ENCODE peak calls at places on chromosomes 1 and 21, in four cellular contexts. One of them, this sample, is unnamed.

GRCh38 chr1:207810173-207810572 is 58.3 kb downstream of the CD46 start:
- DNase-seq in GM12878: no peak
- DNase-seq in K562: no peak
- DNase-seq in GM12891: no peak
- DNase-seq in this sample: no peak

GRCh38 chr1:38029081-38029681 is 16.6 kb downstream of the UTP11 start:
- DNase-seq in GM12878: no peak
- DNase-seq in K562: peak
- DNase-seq in GM12891: no peak
- DNase-seq in this sample: no peak

GRCh38 chr1:209653915-209654351 is 1.7 kb upstream of the LAMB3 start:
- DNase-seq in GM12878: no peak
- DNase-seq in K562: no peak
- DNase-seq in GM12891: no peak
- DNase-seq in this sample: no peak

GRCh38 chr1:151988405-151988851 is 5.2 kb downstream of the S100A10 start:
- DNase-seq in GM12878: no peak
- DNase-seq in K562: peak
- DNase-seq in GM12891: no peak
- DNase-seq in this sample: no peak

GRCh38 chr1:9242338-9242969 is 7.9 kb downstream of the H6PD start:
- DNase-seq in GM12878: no peak
- DNase-seq in K562: no peak
- DNase-seq in GM12891: no peak
- DNase-seq in this sample: no peak

GRCh38 chr1:19672237-19672636 is 7.6 kb downstream of the HTR6 start:
- DNase-seq in GM12878: no peak
- DNase-seq in K562: no peak
- DNase-seq in GM12891: no peak
- DNase-seq in this sample: no peak

GRCh38 chr21:32173106-32173755 is 105.6 kb downstream of the MIS18A start:
- DNase-seq in GM12878: no peak
- DNase-seq in K562: no peak
- DNase-seq in GM12891: no peak
- DNase-seq in this sample: no peak

GRCh38 chr1:201020647-201021332 is 2.7 kb downstream of the KIF21B start:
- DNase-seq in GM12878: no peak
- DNase-seq in K562: peak
- DNase-seq in GM12891: no peak
- DNase-seq in this sample: no peak

GRCh38 chr1:23814016-23814415 is 11.2 kb downstream of the HMGCL start:
- DNase-seq in GM12878: no peak
- DNase-seq in K562: no peak
- DNase-seq in GM12891: no peak
- DNase-seq in this sample: no peak

GRCh38 chr1:2789164-2789985 is 12.1 kb downstream of the TTC34 start:
- DNase-seq in GM12878: no peak
- DNase-seq in K562: no peak
- DNase-seq in GM12891: no peak
- DNase-seq in this sample: no peak

GRCh38 chr1:175725684-175726083 is 17.7 kb downstream of the TNR start:
- DNase-seq in GM12878: no peak
- DNase-seq in K562: peak
- DNase-seq in GM12891: no peak
- DNase-seq in this sample: no peak

GRCh38 chr1:209564904-209565303 is 18.6 kb upstream of the CAMK1G start:
- DNase-seq in GM12878: no peak
- DNase-seq in K562: no peak
- DNase-seq in GM12891: no peak
- DNase-seq in this sample: no peak

GRCh38 chr21:36508948-36509347 is 29.0 kb upstream of the CLDN14 start:
- DNase-seq in GM12878: no peak
- DNase-seq in K562: no peak
- DNase-seq in GM12891: no peak
- DNase-seq in this sample: no peak

GRCh38 chr1:18535391-18536210 is 54.9 kb downstream of the KLHDC7A start:
- DNase-seq in GM12878: no peak
- DNase-seq in K562: no peak
- DNase-seq in GM12891: no peak
- DNase-seq in this sample: no peak

GRCh38 chr1:64080947-64081562 is 122.4 kb upstream of the UBE2U start:
- DNase-seq in GM12878: no peak
- DNase-seq in K562: no peak
- DNase-seq in GM12891: no peak
- DNase-seq in this sample: no peak

GRCh38 chr1:3827813-3828307 is 29.2 kb downstream of the CEP104 start:
- DNase-seq in GM12878: no peak
- DNase-seq in K562: no peak
- DNase-seq in GM12891: no peak
- DNase-seq in this sample: no peak

GRCh38 chr1:225437710-225438437 is 10.0 kb upstream of the LBR start:
- DNase-seq in GM12878: no peak
- DNase-seq in K562: peak
- DNase-seq in GM12891: no peak
- DNase-seq in this sample: no peak

GRCh38 chr1:1627842-1628655 is 3.9 kb upstream of the MMP23B start:
- DNase-seq in GM12878: no peak
- DNase-seq in K562: no peak
- DNase-seq in GM12891: no peak
- DNase-seq in this sample: no peak

GRCh38 chr1:46136711-46137110 is 4.3 kb upstream of the PIK3R3 start:
- DNase-seq in GM12878: no peak
- DNase-seq in K562: no peak
- DNase-seq in GM12891: no peak
- DNase-seq in this sample: no peak

GRCh38 chr1:48526045-48526714 is 54.2 kb upstream of the SPATA6 start:
- DNase-seq in GM12878: no peak
- DNase-seq in K562: no peak
- DNase-seq in GM12891: no peak
- DNase-seq in this sample: no peak

GRCh38 chr1:162315673-162316072 is 61.0 kb downstream of the SPATA46 start:
- DNase-seq in GM12878: no peak
- DNase-seq in K562: no peak
- DNase-seq in GM12891: no peak
- DNase-seq in this sample: no peak

GRCh38 chr21:32480381-32480780 is 67.9 kb downstream of the EVA1C start:
- DNase-seq in GM12878: no peak
- DNase-seq in K562: no peak
- DNase-seq in GM12891: no peak
- DNase-seq in this sample: no peak

GRCh38 chr1:118716775-118717174 is 271.4 kb downstream of the TBX15 start:
- DNase-seq in GM12878: no peak
- DNase-seq in K562: no peak
- DNase-seq in GM12891: no peak
- DNase-seq in this sample: no peak

GRCh38 chr1:182754915-182755314 is 34.7 kb upstream of the NPL start:
- DNase-seq in GM12878: no peak
- DNase-seq in K562: no peak
- DNase-seq in GM12891: no peak
- DNase-seq in this sample: no peak

GRCh38 chr1:39398278-39399010 is 93.0 kb upstream of the BMP8A start:
- DNase-seq in GM12878: no peak
- DNase-seq in K562: peak
- DNase-seq in GM12891: no peak
- DNase-seq in this sample: no peak

GRCh38 chr1:182392045-182393028 is 747 bp upstream of the GLUL start:
- DNase-seq in GM12878: no peak
- DNase-seq in K562: no peak
- DNase-seq in GM12891: no peak
- DNase-seq in this sample: peak

GRCh38 chr1:112677501-112677900 is 3.0 kb downstream of the MOV10 start:
- DNase-seq in GM12878: no peak
- DNase-seq in K562: no peak
- DNase-seq in GM12891: no peak
- DNase-seq in this sample: no peak

DNA sequence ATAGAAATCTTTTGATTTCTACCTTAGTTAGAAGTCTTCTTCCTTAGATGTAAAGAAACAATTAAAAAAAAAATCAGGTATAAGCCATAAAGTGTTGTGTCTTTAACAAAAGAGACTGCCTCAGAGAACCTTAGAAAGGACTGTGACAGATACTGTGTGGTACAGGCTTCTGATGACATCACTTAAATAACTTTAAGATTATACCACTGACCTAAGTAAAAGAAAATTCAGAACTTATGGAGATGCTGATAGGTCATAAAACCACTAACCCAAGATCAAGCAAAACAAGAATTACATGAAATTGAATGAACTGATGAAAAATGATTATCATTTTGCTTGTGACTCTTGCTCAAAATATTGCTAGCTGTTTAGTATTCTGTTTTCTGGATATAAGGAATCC is 220.8 kb downstream of the NRIP1 start:
- DNase-seq in GM12878: no peak
- DNase-seq in K562: no peak
- DNase-seq in GM12891: no peak
- DNase-seq in this sample: no peak
- TF ChIP-seq TAF1 in GM12878: no peak
- TF ChIP-seq TAF1 in K562: no peak
- TF ChIP-seq TAF1 in GM12891: no peak
- TF ChIP-seq TAF1 in this sample: no peak

GRCh38 chr1:26164036-26164927 is 4.5 kb downstream of the C1orf232 start:
- DNase-seq in GM12878: no peak
- DNase-seq in K562: peak
- DNase-seq in GM12891: peak
- DNase-seq in this sample: peak
- TF ChIP-seq TAF1 in GM12878: no peak
- TF ChIP-seq TAF1 in K562: no peak
- TF ChIP-seq TAF1 in GM12891: no peak
- TF ChIP-seq TAF1 in this sample: no peak

GRCh38 chr1:71668059-71668458 is 587.2 kb upstream of the ZRANB2 start:
- DNase-seq in GM12878: no peak
- DNase-seq in K562: no peak
- DNase-seq in GM12891: no peak
- DNase-seq in this sample: no peak
- TF ChIP-seq TAF1 in GM12878: no peak
- TF ChIP-seq TAF1 in K562: no peak
- TF ChIP-seq TAF1 in GM12891: no peak
- TF ChIP-seq TAF1 in this sample: no peak

GRCh38 chr1:54402896-54403295 is 3.3 kb downstream of the SSBP3 start:
- DNase-seq in GM12878: no peak
- DNase-seq in K562: no peak
- DNase-seq in GM12891: no peak
- DNase-seq in this sample: no peak

GRCh38 chr1:54403808-54404261 is 2.4 kb downstream of the SSBP3 start:
- DNase-seq in GM12878: no peak
- DNase-seq in K562: peak
- DNase-seq in GM12891: no peak
- DNase-seq in this sample: no peak

GRCh38 chr1:54401799-54402198 is 4.4 kb downstream of the SSBP3 start:
- DNase-seq in GM12878: no peak
- DNase-seq in K562: no peak
- DNase-seq in GM12891: no peak
- DNase-seq in this sample: no peak

GRCh38 chr1:54404263-54404662 is 1.9 kb downstream of the SSBP3 start:
- DNase-seq in GM12878: no peak
- DNase-seq in K562: no peak
- DNase-seq in GM12891: no peak
- DNase-seq in this sample: no peak

GRCh38 chr1:54403377-54403776 is 2.8 kb downstream of the SSBP3 start:
- DNase-seq in GM12878: no peak
- DNase-seq in K562: no peak
- DNase-seq in GM12891: no peak
- DNase-seq in this sample: no peak
- TF ChIP-seq TAF1 in GM12878: no peak
- TF ChIP-seq TAF1 in K562: no peak
- TF ChIP-seq TAF1 in GM12891: no peak
- TF ChIP-seq TAF1 in this sample: no peak

GRCh38 chr1:59455206-59455605 is 158.3 kb downstream of the FGGY start:
- DNase-seq in GM12878: no peak
- DNase-seq in K562: no peak
- DNase-seq in GM12891: no peak
- DNase-seq in this sample: no peak

GRCh38 chr1:59446257-59446901 is 149.5 kb downstream of the FGGY start:
- DNase-seq in GM12878: no peak
- DNase-seq in K562: no peak
- DNase-seq in GM12891: no peak
- DNase-seq in this sample: no peak

GRCh38 chr1:59453297-59453970 is 156.5 kb downstream of the FGGY start:
- DNase-seq in GM12878: no peak
- DNase-seq in K562: no peak
- DNase-seq in GM12891: no peak
- DNase-seq in this sample: no peak

GRCh38 chr1:59452559-59452958 is 155.7 kb downstream of the FGGY start:
- DNase-seq in GM12878: no peak
- DNase-seq in K562: no peak
- DNase-seq in GM12891: no peak
- DNase-seq in this sample: no peak

GRCh38 chr1:59452026-59452425 is 155.1 kb downstream of the FGGY start:
- DNase-seq in GM12878: no peak
- DNase-seq in K562: no peak
- DNase-seq in GM12891: no peak
- DNase-seq in this sample: no peak
- TF ChIP-seq TAF1 in GM12878: no peak
- TF ChIP-seq TAF1 in K562: no peak
- TF ChIP-seq TAF1 in GM12891: no peak
- TF ChIP-seq TAF1 in this sample: no peak

GRCh38 chr1:43354936-43355335 is 3.8 kb upstream of the CDC20 start:
- DNase-seq in GM12878: no peak
- DNase-seq in K562: no peak
- DNase-seq in GM12891: no peak
- DNase-seq in this sample: no peak
- TF ChIP-seq TAF1 in GM12878: no peak
- TF ChIP-seq TAF1 in K562: no peak
- TF ChIP-seq TAF1 in GM12891: no peak
- TF ChIP-seq TAF1 in this sample: no peak

DNA sequence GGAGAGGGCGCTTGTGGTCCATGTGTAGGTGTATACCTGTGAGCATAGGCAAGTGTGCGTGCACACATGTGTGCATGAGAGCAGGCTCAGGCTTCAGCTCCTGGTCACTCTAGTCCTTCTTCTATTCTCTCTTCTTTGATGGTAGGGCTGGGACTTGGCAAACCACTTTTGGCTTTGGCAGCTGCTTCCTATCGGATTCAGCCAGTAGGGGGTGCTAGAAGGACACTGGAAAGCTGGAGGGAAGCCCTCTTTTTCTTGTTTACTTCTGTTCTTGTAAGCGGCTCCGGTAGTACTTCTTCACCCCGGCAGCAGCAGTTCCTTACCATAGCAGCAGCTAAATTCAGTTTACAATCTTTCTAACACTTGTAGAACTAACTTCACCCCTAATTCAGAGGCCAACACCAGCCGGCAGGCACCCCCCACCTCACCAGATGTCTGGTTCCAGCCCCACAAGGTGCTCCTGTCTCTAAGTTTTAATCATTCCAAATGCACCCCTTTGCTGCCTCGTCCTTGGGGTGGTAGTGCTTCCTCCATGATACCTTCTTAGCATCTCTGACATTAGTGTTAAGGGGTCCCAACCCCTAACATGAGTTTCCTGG is 25.1 kb downstream of the NENF start:
- DNase-seq in GM12878: no peak
- DNase-seq in K562: peak
- DNase-seq in GM12891: no peak
- DNase-seq in this sample: no peak
- TF ChIP-seq TAF1 in GM12878: no peak
- TF ChIP-seq TAF1 in K562: no peak
- TF ChIP-seq TAF1 in GM12891: no peak
- TF ChIP-seq TAF1 in this sample: no peak

This sample was measured in GM12892.